ENCODE peak calls at places on chromosomes 12 and 14, in eight cellular contexts. V is ovary, D is sigmoid colon, E is prostate gland, C is A549, U is GM12878, N is breast epithelium, K is NB4. S is an unnamed sample.

GRCh38 chr12:22627351-22627750 is 2.4 kb downstream of the ETNK1 start:
- DNase-seq in V (no peak), D (no peak), E (no peak), C (no peak), U (no peak), N (no peak), K (no peak), S (no peak)

GRCh38 chr14:70855486-70855885 is 46.2 kb upstream of the MAP3K9 start:
- DNase-seq in V (no peak), D (no peak), E (no peak), C (no peak), U (no peak), N (no peak), K (no peak), S (no peak)

GRCh38 chr14:68782091-68782981 is 10.5 kb downstream of the ZFP36L1 start:
- DNase-seq in V (no peak), D (peak; percentile 65), E (no peak), C (no peak), U (no peak), N (peak; percentile 15), K (no peak), S (peak; percentile 54)

GRCh38 chr14:95037273-95037672 is 120.1 kb downstream of the DICER1 start:
- DNase-seq in V (no peak), D (no peak), E (no peak), C (no peak), U (no peak), N (no peak), K (no peak), S (no peak)

GRCh38 chr12:109795023-109795422 is 38.2 kb downstream of the TRPV4 start:
- DNase-seq in V (no peak), D (no peak), E (no peak), C (no peak), U (no peak), N (no peak), K (peak; percentile 26), S (no peak)

GRCh38 chr14:22375321-22375930 is 213.6 kb downstream of the DAD1 start:
- DNase-seq in V (no peak), D (no peak), E (no peak), C (peak; percentile 21), U (no peak), N (no peak), K (peak; percentile 72), S (no peak)

GRCh38 chr14:100684154-100684553 is 42.5 kb upstream of the DLK1 start:
- DNase-seq in V (no peak), D (no peak), E (no peak), C (no peak), U (no peak), N (no peak), K (peak; percentile 54), S (no peak)

GRCh38 chr12:52308807-52309425 is 12.3 kb downstream of the KRT83 start:
- DNase-seq in V (no peak), D (no peak), E (peak; percentile 17), C (no peak), U (no peak), N (no peak), K (no peak), S (no peak)

GRCh38 chr14:75247286-75247922 is 31.2 kb upstream of the FOS start:
- DNase-seq in V (no peak), D (no peak), E (no peak), C (no peak), U (peak; percentile 40), N (no peak), K (no peak), S (no peak)

GRCh38 chr12:38934696-38935095 is 29.3 kb upstream of the CPNE8 start:
- DNase-seq in V (no peak), D (no peak), E (no peak), C (no peak), U (no peak), N (no peak), K (peak; percentile 4), S (no peak)

GRCh38 chr14:76776306-76777251 is 15.3 kb downstream of the VASH1 start:
- DNase-seq in V (no peak), D (peak; percentile 55), E (no peak), C (no peak), U (no peak), N (peak; percentile 14), K (peak; percentile 77), S (no peak)

GRCh38 chr12:29725587-29726320 is 58.0 kb downstream of the TMTC1 start:
- DNase-seq in V (peak; percentile 51), D (peak; percentile 72), E (peak; percentile 14), C (no peak), U (peak; percentile 54), N (peak; percentile 39), K (no peak), S (peak; percentile 62)

GRCh38 chr12:118330421-118331018 is 42.2 kb downstream of the TAOK3 start:
- DNase-seq in V (no peak), D (no peak), E (no peak), C (no peak), U (no peak), N (no peak), K (peak; percentile 96), S (no peak)

GRCh38 chr12:1972260-1972659 is 32.0 kb downstream of the DCP1B start:
- DNase-seq in V (no peak), D (no peak), E (no peak), C (no peak), U (no peak), N (no peak), K (no peak), S (no peak)

GRCh38 chr12:65565601-65566560 is 258.4 kb upstream of the HMGA2 start:
- DNase-seq in V (no peak), D (no peak), E (no peak), C (no peak), U (no peak), N (no peak), K (peak; percentile 53), S (no peak)

GRCh38 chr14:57390806-57391562 is 598 bp downstream of the NAA30 start:
- DNase-seq in V (no peak), D (peak; percentile 67), E (peak; percentile 20), C (peak; percentile 14), U (no peak), N (no peak), K (peak; percentile 58), S (peak; percentile 38)

GRCh38 chr12:40127408-40127807 is 21.5 kb upstream of the SLC2A13 start:
- DNase-seq in V (no peak), D (no peak), E (no peak), C (no peak), U (no peak), N (no peak), K (no peak), S (no peak)

DNA sequence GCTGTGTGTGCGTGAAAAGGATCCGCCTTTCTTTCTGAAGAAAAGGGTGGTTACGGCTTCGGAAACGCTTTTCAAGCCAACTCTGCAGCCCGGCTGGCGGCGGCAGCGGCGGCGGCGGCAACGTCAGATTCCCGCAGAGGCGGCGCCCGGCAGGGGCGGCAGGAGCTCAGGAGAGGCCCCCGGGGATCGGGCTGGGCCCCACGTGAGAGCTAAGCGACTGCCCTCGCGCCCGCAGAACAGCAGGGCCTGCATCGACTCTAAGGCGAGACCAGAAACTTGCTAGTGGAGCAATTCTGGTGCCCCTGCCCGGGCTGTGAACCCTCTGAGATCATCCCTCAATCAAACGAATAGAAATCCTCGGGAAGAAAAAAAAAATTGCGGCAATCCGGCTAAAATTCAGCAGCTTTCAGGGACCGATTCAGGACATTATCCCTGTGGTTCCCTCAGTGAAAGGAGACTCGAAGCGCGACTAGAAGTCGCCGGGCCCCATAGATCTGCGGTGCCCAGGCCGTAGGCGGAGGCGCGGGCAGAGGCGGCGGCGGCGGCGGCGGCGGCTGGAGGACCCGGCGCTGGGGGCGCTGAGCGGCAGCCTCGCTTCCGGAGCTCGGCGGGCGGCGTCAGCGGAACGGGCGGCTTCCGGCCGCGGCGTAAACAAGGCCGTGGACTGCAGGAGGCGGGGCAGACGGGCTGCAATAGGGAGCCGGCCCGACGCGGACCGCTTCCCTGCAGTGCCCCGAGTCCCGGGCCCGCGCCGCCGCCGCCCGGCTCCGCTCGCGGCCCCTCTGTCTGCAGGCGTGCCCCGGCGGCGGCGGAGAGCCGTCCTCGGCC is at the start of gene KLHDC2:
- DNase-seq in V (peak; percentile 87), D (peak; percentile 93), E (peak; percentile 87), C (peak; percentile 65), U (no peak), N (peak; percentile 83), K (peak; percentile 93), S (peak; percentile 91)
- TF ChIP-seq CTCF in V (peak; percentile 33), D (peak; percentile 18), E (peak; percentile 24), C (peak; percentile 62), U (peak; percentile 54), N (no peak), K (no peak), S (peak; percentile 27)

GRCh38 chr14:60622920-60623263 is 26.4 kb downstream of the SIX1 start:
- DNase-seq in V (no peak), D (no peak), E (no peak), C (no peak), U (no peak), N (no peak), K (peak; percentile 16), S (no peak)
- TF ChIP-seq POLR2A in V (no peak), D (no peak), E (no peak), C (no peak), U (no peak), N (no peak), K (no peak), S (no peak)

DNA sequence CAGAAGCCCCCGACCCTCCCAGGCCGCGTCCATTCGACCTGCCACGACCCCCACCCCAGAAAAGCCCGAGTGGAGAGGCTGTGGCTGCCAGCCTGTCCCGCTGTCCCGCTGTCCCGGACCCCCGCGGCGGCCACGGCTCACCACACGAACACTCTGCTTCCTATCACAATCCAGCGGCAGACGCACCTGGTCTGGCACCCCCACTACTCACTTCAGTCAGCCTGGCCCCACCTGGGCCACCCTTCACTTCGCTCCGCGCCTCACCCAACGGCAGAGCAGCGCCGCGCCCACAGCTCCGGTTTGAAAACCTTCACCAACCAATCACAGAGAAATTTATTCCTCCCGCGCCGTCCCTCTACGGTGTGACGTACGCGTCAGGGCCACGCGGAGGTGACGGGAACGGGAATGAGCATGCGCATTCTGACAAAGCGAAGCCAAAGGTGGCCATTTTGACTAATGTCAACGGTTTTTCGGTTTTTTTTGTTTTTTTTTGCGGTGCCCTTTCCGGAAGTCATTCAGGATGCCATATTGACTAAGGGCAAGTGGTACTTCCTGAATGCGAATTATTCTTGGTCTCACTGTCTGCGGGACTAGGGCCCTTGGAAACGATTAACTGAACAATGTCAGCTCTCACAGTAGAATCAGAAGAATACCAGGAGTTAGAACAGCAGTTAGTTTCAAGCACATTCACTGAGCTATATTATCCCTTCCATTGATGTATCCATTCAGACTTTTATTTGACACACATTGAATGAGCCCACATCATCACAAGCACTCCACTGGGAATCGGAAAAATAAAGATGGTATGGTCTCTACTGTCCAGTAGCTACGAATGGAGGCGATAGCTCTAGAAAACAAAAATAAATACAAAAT is at the start of gene RACGAP1:
- DNase-seq in V (peak; percentile 97), D (peak; percentile 98), E (peak; percentile 92), C (peak; percentile 97), U (peak; percentile 98), N (peak; percentile 95), K (peak; percentile 99), S (peak; percentile 96)
- H3K4me3 ChIP-seq in V (peak within 1 kb of the TSS; percentile 80), D (peak within 1 kb of the TSS; percentile 76), E (peak within 1 kb of the TSS; percentile 74), C (peak within 1 kb of the TSS; percentile 83), U (peak within 1 kb of the TSS; percentile 96), N (peak within 1 kb of the TSS; percentile 77), K (peak within 1 kb of the TSS; percentile 82), S (peak within 1 kb of the TSS; percentile 82)

DNA sequence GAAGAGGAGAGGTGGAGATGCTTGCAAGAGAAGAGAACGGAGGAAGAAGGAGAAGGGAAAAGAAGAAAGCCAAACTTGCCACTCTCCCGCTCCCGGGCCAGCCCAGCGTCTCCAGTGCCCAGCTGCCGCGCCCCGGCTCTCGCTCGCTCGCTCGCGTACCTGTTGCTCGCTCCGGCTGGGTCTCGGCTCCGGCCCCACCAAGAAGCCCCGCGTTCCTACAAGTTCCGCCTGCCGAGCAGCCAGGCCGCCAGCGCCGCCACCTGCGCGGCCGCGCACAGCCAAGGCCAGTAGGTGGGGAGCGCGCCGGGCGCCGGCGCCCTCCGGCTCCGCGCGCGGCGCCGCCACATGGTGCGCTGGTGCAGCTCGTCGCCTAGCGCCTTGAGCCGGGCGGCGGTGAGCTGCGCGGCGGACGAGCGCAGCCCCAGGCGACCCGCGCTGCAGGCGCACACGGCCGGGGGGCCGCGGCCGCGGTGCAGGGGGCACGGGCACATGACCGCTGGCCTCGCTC is 370 bp downstream of the HRK start:
- DNase-seq in V (no peak), D (no peak), E (no peak), C (peak; percentile 63), U (no peak), N (no peak), K (peak; percentile 44), S (peak; percentile 57)
- TF ChIP-seq CTCF in V (no peak), D (no peak), E (no peak), C (peak; percentile 35), U (no peak), N (no peak), K (no peak), S (no peak)